ENCODE peak calls at places on chromosomes 7 and 10, in five cellular contexts. U is HEK293T, Z is NT2/D1, D is GM12878, R is HepG2. K is an unnamed sample.

GRCh38 chr10:74859546-74859945 is 33.1 kb downstream of the KAT6B start:
- DNase-seq in U (no peak), Z (no peak), D (no peak), R (no peak), K (no peak)

GRCh38 chr7:31971049-31971665 is 99.0 kb downstream of the PDE1C start:
- DNase-seq in U (no peak), Z (no peak), D (no peak), R (no peak), K (no peak)

GRCh38 chr10:127824826-127825225 is 67.9 kb downstream of the CLRN3 start:
- DNase-seq in U (no peak), Z (no peak), D (no peak), R (no peak), K (no peak)

GRCh38 chr10:25175527-25176420 is 973 bp downstream of the GPR158 start:
- DNase-seq in U (no peak), Z (no peak), D (no peak), R (no peak), K (peak; percentile 68)

GRCh38 chr7:149624006-149624405 is 126.4 kb upstream of the ZNF746 start:
- DNase-seq in U (peak; percentile 48), Z (no peak), D (no peak), R (peak; percentile 26), K (no peak)

GRCh38 chr7:141362580-141363435 is 188.4 kb upstream of the AGK start:
- DNase-seq in U (no peak), Z (peak; percentile 32), D (no peak), R (no peak), K (no peak)

GRCh38 chr10:96125142-96125515 is 5.0 kb upstream of the ZNF518A start:
- DNase-seq in U (no peak), Z (no peak), D (no peak), R (peak; percentile 48), K (no peak)

GRCh38 chr7:50584793-50585399 is 19.7 kb upstream of the DDC start:
- DNase-seq in U (no peak), Z (no peak), D (no peak), R (no peak), K (no peak)

GRCh38 chr10:72445851-72446250 is 91.1 kb upstream of the DNAJB12 start:
- DNase-seq in U (no peak), Z (no peak), D (no peak), R (no peak), K (no peak)

GRCh38 chr10:36094091-36094490 is 452.0 kb upstream of the FZD8 start:
- DNase-seq in U (no peak), Z (no peak), D (no peak), R (no peak), K (no peak)

GRCh38 chr7:80309377-80309776 is 174.7 kb downstream of the GNAI1 start:
- DNase-seq in U (no peak), Z (no peak), D (no peak), R (no peak), K (no peak)

GRCh38 chr7:156751319-156751718 is 110.7 kb downstream of the RNF32 start:
- DNase-seq in U (no peak), Z (no peak), D (no peak), R (no peak), K (no peak)

GRCh38 chr7:82105463-82105862 is 335.6 kb upstream of the HGF start:
- DNase-seq in U (no peak), Z (no peak), D (no peak), R (no peak), K (no peak)

GRCh38 chr7:105218939-105219770 is 169.6 kb downstream of the SRPK2 start:
- DNase-seq in U (no peak), Z (no peak), D (no peak), R (no peak), K (no peak)

GRCh38 chr10:6543431-6544005 is 36.6 kb downstream of the PRKCQ start:
- DNase-seq in U (no peak), Z (no peak), D (no peak), R (no peak), K (no peak)

GRCh38 chr10:32501906-32502305 is 56.0 kb downstream of the CCDC7 start:
- DNase-seq in U (no peak), Z (no peak), D (no peak), R (peak; percentile 31), K (no peak)

GRCh38 chr7:4010206-4010605 is 671.9 kb upstream of the FOXK1 start:
- DNase-seq in U (no peak), Z (no peak), D (no peak), R (no peak), K (no peak)

GRCh38 chr7:128108129-128108528 is 76.9 kb upstream of the LRRC4 start:
- DNase-seq in U (no peak), Z (no peak), D (no peak), R (no peak), K (no peak)

GRCh38 chr7:7848245-7848644 is 120.4 kb upstream of the GLCCI1 start:
- DNase-seq in U (no peak), Z (no peak), D (no peak), R (no peak), K (no peak)

GRCh38 chr10:44513592-44513991 is 128.7 kb upstream of the CXCL12 start:
- DNase-seq in U (no peak), Z (no peak), D (no peak), R (no peak), K (no peak)

GRCh38 chr7:25775570-25775969 is 376.4 kb upstream of the NFE2L3 start:
- DNase-seq in U (no peak), Z (no peak), D (no peak), R (no peak), K (no peak)

GRCh38 chr7:83065714-83066113 is 97.0 kb downstream of the PCLO start:
- DNase-seq in U (no peak), Z (no peak), D (no peak), R (no peak), K (no peak)

GRCh38 chr7:5431485-5432118 is 8.0 kb upstream of the TNRC18 start:
- DNase-seq in U (no peak), Z (no peak), D (no peak), R (no peak), K (no peak)

GRCh38 chr7:45930967-45931366 is 9.9 kb upstream of the IGFBP3 start:
- DNase-seq in U (no peak), Z (no peak), D (no peak), R (no peak), K (no peak)

GRCh38 chr7:44321796-44322195 is 3.6 kb downstream of the CAMK2B start:
- DNase-seq in U (no peak), Z (no peak), D (no peak), R (no peak), K (peak; percentile 41)

GRCh38 chr10:71073451-71074175 is 138.8 kb upstream of the UNC5B start:
- DNase-seq in U (no peak), Z (no peak), D (no peak), R (no peak), K (no peak)

GRCh38 chr10:114353383-114353782 is 50.9 kb downstream of the AFAP1L2 start:
- DNase-seq in U (no peak), Z (no peak), D (no peak), R (no peak), K (no peak)

GRCh38 chr7:134016223-134016941 is 110.8 kb upstream of the LRGUK start:
- DNase-seq in U (peak; percentile 60), Z (peak; percentile 39), D (no peak), R (peak; percentile 21), K (no peak)

GRCh38 chr10:92590623-92591549 is 2.0 kb upstream of the KIF11 start:
- DNase-seq in U (peak; percentile 65), Z (no peak), D (no peak), R (peak; percentile 72), K (peak; percentile 49)
- TF ChIP-seq SUZ12 in U (no peak), Z (no peak), D (no peak), R (no peak), K (no peak)

DNA sequence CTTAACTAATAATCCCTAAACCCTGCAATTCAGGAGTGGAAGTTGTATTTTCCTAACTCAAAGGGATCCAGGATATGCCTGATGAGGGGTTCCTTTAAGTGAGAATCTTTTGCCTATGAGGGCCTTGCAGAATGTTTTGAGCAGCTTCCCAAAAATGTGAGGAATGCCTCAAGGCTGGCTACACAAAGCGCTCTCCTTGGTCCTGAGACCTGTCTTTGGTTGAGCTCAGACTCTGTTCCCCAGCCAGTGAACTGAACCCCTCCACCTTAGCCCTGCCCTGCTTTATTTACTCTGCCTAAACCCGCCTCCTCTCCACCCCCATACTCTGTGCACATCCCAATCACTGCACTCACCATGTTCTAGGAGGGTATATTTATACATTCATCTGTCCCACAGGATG is 108.6 kb downstream of the NRCAM start:
- DNase-seq in U (peak; percentile 13), Z (peak; percentile 85), D (no peak), R (peak; percentile 27), K (peak; percentile 76)
- TF ChIP-seq SUZ12 in U (no peak), Z (no peak), D (no peak), R (no peak), K (no peak)

GRCh38 chr7:135525426-135525825 is 15.5 kb upstream of the CNOT4 start:
- DNase-seq in U (no peak), Z (no peak), D (no peak), R (no peak), K (no peak)
- TF ChIP-seq SUZ12 in U (no peak), Z (no peak), D (no peak), R (no peak), K (no peak)

DNA sequence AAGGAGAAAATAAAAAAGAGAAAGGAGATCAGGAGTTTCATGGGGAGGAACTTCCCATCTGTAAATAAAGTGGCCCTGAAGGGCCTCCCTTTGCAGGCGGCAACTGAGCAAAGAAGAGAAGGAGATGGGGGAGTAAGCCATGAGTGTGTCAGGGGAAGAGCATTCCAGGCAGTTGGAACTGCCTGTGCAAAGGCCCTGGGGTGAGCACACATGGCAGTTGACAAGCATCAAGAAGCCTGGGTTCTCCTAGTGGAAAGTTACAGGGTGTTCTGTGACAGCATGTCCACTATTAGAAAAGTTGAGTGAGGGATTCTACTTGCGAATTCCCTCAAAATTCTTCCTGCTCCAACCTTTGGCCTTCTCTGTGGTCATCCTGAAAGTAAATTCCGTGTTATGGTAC is 30.9 kb downstream of the TSPAN15 start:
- DNase-seq in U (no peak), Z (no peak), D (no peak), R (no peak), K (no peak)
- TF ChIP-seq SUZ12 in U (no peak), Z (no peak), D (no peak), R (no peak), K (no peak)

DNA sequence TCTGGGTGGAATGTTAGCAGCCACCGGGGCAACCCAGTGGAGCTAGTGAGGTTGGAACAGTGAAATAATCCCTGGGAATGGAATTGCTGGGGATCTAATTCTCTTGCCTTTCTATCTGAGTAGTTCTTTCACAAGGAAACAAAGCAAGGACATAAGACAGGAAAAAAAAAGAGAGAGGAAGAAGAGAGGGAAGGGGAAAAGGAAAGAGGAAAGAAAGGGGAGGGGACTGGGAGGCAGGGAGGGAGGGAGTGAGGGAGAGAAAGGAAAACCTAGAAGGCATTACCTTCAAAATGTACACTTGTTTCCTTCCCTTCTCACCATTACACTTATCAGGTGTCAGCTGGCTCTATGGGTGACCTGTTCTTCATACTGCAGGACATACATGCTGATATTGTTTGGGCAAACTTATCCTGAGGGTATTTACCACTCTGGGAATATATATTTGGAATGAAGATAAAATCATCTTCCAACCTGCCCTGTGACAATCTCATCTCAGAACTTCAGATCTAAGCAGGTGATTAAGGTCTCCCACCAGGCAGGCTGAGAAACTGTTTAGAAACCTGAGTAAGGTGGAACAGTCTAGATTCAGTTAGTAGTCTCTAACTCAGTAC is 50.0 kb upstream of the KCNIP2 start:
- DNase-seq in U (no peak), Z (no peak), D (no peak), R (no peak), K (no peak)
- TF ChIP-seq SUZ12 in U (no peak), Z (no peak), D (no peak), R (no peak), K (no peak)

K was measured in H1.